ENCODE peak calls at places on chromosomes 16 and 17, in five cellular contexts. One of them, this sample, is unnamed.
A peak's percentile ranks its signal among the peaks of the same experiment; 100 is the strongest.

GRCh38 chr17:4584125-4584834 is at the start of gene SMTNL2:
- DNase-seq in neuronal stem cell: no peak
- DNase-seq in mesenchymal stem cell: no peak
- DNase-seq in trophoblast cell: peak; percentile 15
- DNase-seq in H1: no peak
- DNase-seq in this sample: peak; percentile 68

GRCh38 chr16:85963746-85964370 is 64.9 kb downstream of the IRF8 start:
- DNase-seq in trophoblast cell: no peak
- DNase-seq in mesenchymal stem cell: peak; percentile 71
- DNase-seq in H1: no peak
- DNase-seq in neuronal stem cell: no peak
- DNase-seq in this sample: no peak

GRCh38 chr17:80086081-80086480 is 15.3 kb upstream of the GAA start:
- DNase-seq in neuronal stem cell: no peak
- DNase-seq in mesenchymal stem cell: no peak
- DNase-seq in H1: no peak
- DNase-seq in trophoblast cell: no peak
- DNase-seq in this sample: no peak

GRCh38 chr17:58917228-58917627 is 161.6 kb downstream of the PPM1E start:
- DNase-seq in trophoblast cell: no peak
- DNase-seq in neuronal stem cell: no peak
- DNase-seq in mesenchymal stem cell: no peak
- DNase-seq in H1: no peak
- DNase-seq in this sample: no peak

GRCh38 chr17:83179378-83179777 is 100.0 kb downstream of the METRNL start:
- DNase-seq in H1: no peak
- DNase-seq in mesenchymal stem cell: no peak
- DNase-seq in neuronal stem cell: no peak
- DNase-seq in trophoblast cell: no peak
- DNase-seq in this sample: no peak

GRCh38 chr17:38441429-38442061 is 13.3 kb downstream of the ARHGAP23 start:
- DNase-seq in H1: no peak
- DNase-seq in neuronal stem cell: no peak
- DNase-seq in mesenchymal stem cell: no peak
- DNase-seq in trophoblast cell: no peak
- DNase-seq in this sample: no peak

GRCh38 chr16:1326380-1326779 is 7.1 kb upstream of the BAIAP3 start:
- DNase-seq in neuronal stem cell: no peak
- DNase-seq in trophoblast cell: no peak
- DNase-seq in H1: no peak
- DNase-seq in mesenchymal stem cell: no peak
- DNase-seq in this sample: no peak

GRCh38 chr16:10156111-10156510 is 26.1 kb downstream of the GRIN2A start:
- DNase-seq in neuronal stem cell: no peak
- DNase-seq in trophoblast cell: no peak
- DNase-seq in H1: no peak
- DNase-seq in mesenchymal stem cell: no peak
- DNase-seq in this sample: no peak

GRCh38 chr16:1351215-1351581 is 480 bp downstream of the TSR3 start:
- DNase-seq in trophoblast cell: no peak
- DNase-seq in neuronal stem cell: no peak
- DNase-seq in H1: peak; percentile 61
- DNase-seq in mesenchymal stem cell: no peak
- DNase-seq in this sample: no peak

GRCh38 chr17:42853597-42853967 is 2.6 kb downstream of the AOC3 start:
- DNase-seq in mesenchymal stem cell: no peak
- DNase-seq in H1: no peak
- DNase-seq in trophoblast cell: no peak
- DNase-seq in neuronal stem cell: no peak
- DNase-seq in this sample: no peak

GRCh38 chr17:64001763-64002529 is 3.8 kb downstream of the PRR29 start:
- DNase-seq in trophoblast cell: no peak
- DNase-seq in neuronal stem cell: no peak
- DNase-seq in mesenchymal stem cell: peak; percentile 19
- DNase-seq in H1: no peak
- DNase-seq in this sample: peak; percentile 33

GRCh38 chr17:51275381-51275780 is 15.0 kb downstream of the UTP18 start:
- DNase-seq in neuronal stem cell: no peak
- DNase-seq in H1: no peak
- DNase-seq in trophoblast cell: peak; percentile 59
- DNase-seq in mesenchymal stem cell: no peak
- DNase-seq in this sample: no peak

GRCh38 chr17:67628580-67629013 is 89.1 kb upstream of the NOL11 start:
- DNase-seq in mesenchymal stem cell: peak; percentile 11
- DNase-seq in trophoblast cell: no peak
- DNase-seq in H1: peak; percentile 62
- DNase-seq in neuronal stem cell: no peak
- DNase-seq in this sample: peak; percentile 78

GRCh38 chr17:2171725-2172446 is 117.0 kb downstream of the HIC1 start:
- DNase-seq in neuronal stem cell: no peak
- DNase-seq in mesenchymal stem cell: peak; percentile 99
- DNase-seq in H1: no peak
- DNase-seq in trophoblast cell: no peak
- DNase-seq in this sample: no peak

GRCh38 chr17:45092932-45093430 is 31.9 kb downstream of the NMT1 start:
- DNase-seq in mesenchymal stem cell: peak; percentile 99
- DNase-seq in H1: no peak
- DNase-seq in neuronal stem cell: no peak
- DNase-seq in trophoblast cell: peak; percentile 86
- DNase-seq in this sample: no peak

GRCh38 chr16:15507299-15507958 is 73.0 kb downstream of the BMERB1 start:
- DNase-seq in H1: no peak
- DNase-seq in trophoblast cell: no peak
- DNase-seq in neuronal stem cell: no peak
- DNase-seq in mesenchymal stem cell: peak; percentile 82
- DNase-seq in this sample: no peak

GRCh38 chr16:77592021-77592420 is 130.3 kb upstream of the NUDT7 start:
- DNase-seq in neuronal stem cell: no peak
- DNase-seq in H1: no peak
- DNase-seq in mesenchymal stem cell: no peak
- DNase-seq in trophoblast cell: no peak
- DNase-seq in this sample: no peak

GRCh38 chr17:81387235-81388060 is 7.8 kb upstream of the BAHCC1 start:
- DNase-seq in H1: no peak
- DNase-seq in mesenchymal stem cell: peak; percentile 92
- DNase-seq in neuronal stem cell: no peak
- DNase-seq in trophoblast cell: peak; percentile 44
- DNase-seq in this sample: no peak

GRCh38 chr16:14667347-14668266 is 26.5 kb downstream of the PLA2G10 start:
- DNase-seq in trophoblast cell: no peak
- DNase-seq in H1: no peak
- DNase-seq in neuronal stem cell: no peak
- DNase-seq in mesenchymal stem cell: no peak
- DNase-seq in this sample: no peak

GRCh38 chr16:79997257-79997656 is 396.7 kb upstream of the MAF start:
- DNase-seq in trophoblast cell: peak; percentile 39
- DNase-seq in H1: peak; percentile 60
- DNase-seq in mesenchymal stem cell: peak; percentile 15
- DNase-seq in neuronal stem cell: no peak
- DNase-seq in this sample: peak; percentile 37

GRCh38 chr17:33225509-33225908 is 67.6 kb downstream of the ASIC2 start:
- DNase-seq in mesenchymal stem cell: no peak
- DNase-seq in H1: no peak
- DNase-seq in neuronal stem cell: no peak
- DNase-seq in trophoblast cell: no peak
- DNase-seq in this sample: no peak

GRCh38 chr17:78780852-78781338 is 1.2 kb downstream of the CYTH1 start:
- DNase-seq in trophoblast cell: no peak
- DNase-seq in neuronal stem cell: no peak
- DNase-seq in mesenchymal stem cell: no peak
- DNase-seq in H1: no peak
- DNase-seq in this sample: no peak

GRCh38 chr16:48300391-48300856 is 53.1 kb upstream of the ABCC11 start:
- DNase-seq in neuronal stem cell: no peak
- DNase-seq in trophoblast cell: no peak
- DNase-seq in H1: no peak
- DNase-seq in mesenchymal stem cell: peak; percentile 80
- DNase-seq in this sample: no peak

GRCh38 chr17:81960130-81960958 is 643 bp downstream of the NOTUM start:
- DNase-seq in trophoblast cell: peak; percentile 53
- DNase-seq in mesenchymal stem cell: no peak
- DNase-seq in H1: peak; percentile 68
- DNase-seq in neuronal stem cell: no peak
- DNase-seq in this sample: peak; percentile 69

GRCh38 chr16:57532251-57532625 is 4.1 kb downstream of the CCDC102A start:
- DNase-seq in trophoblast cell: no peak
- DNase-seq in H1: peak; percentile 43
- DNase-seq in mesenchymal stem cell: no peak
- DNase-seq in neuronal stem cell: no peak
- DNase-seq in this sample: no peak

GRCh38 chr17:81398170-81398854 is 3.1 kb downstream of the BAHCC1 start:
- DNase-seq in mesenchymal stem cell: peak; percentile 70
- DNase-seq in trophoblast cell: no peak
- DNase-seq in neuronal stem cell: no peak
- DNase-seq in H1: no peak
- DNase-seq in this sample: peak; percentile 74

GRCh38 chr17:49952912-49953497 is 16.0 kb upstream of the DLX4 start:
- DNase-seq in H1: no peak
- DNase-seq in mesenchymal stem cell: no peak
- DNase-seq in trophoblast cell: no peak
- DNase-seq in neuronal stem cell: no peak
- DNase-seq in this sample: no peak

GRCh38 chr17:11739848-11740247 is 141.6 kb downstream of the DNAH9 start:
- DNase-seq in trophoblast cell: no peak
- DNase-seq in mesenchymal stem cell: no peak
- DNase-seq in neuronal stem cell: no peak
- DNase-seq in H1: no peak
- DNase-seq in this sample: no peak
- H2BK12ac ChIP-seq in trophoblast cell: no peak overlapping the region
- H2BK12ac ChIP-seq in mesenchymal stem cell: no peak overlapping the region
- H2BK12ac ChIP-seq in neuronal stem cell: no peak overlapping the region
- H2BK12ac ChIP-seq in H1: no peak overlapping the region
- H2BK12ac ChIP-seq in this sample: no peak overlapping the region

GRCh38 chr16:67209565-67209964 is 10.6 kb downstream of the ELMO3 start:
- DNase-seq in H1: no peak
- DNase-seq in neuronal stem cell: no peak
- DNase-seq in mesenchymal stem cell: no peak
- DNase-seq in trophoblast cell: no peak
- DNase-seq in this sample: no peak
- H4K8ac ChIP-seq in H1: no peak overlapping the region
- H4K8ac ChIP-seq in neuronal stem cell: peak overlapping the region; percentile 19
- H4K8ac ChIP-seq in mesenchymal stem cell: no peak overlapping the region
- H4K8ac ChIP-seq in trophoblast cell: no peak overlapping the region
- H4K8ac ChIP-seq in this sample: no peak overlapping the region

GRCh38 chr17:27984816-27985215 is 57.7 kb upstream of the NLK start:
- DNase-seq in neuronal stem cell: no peak
- DNase-seq in H1: no peak
- DNase-seq in mesenchymal stem cell: no peak
- DNase-seq in trophoblast cell: peak; percentile 14
- DNase-seq in this sample: no peak
- H2AFZ ChIP-seq in neuronal stem cell: no peak overlapping the region
- H2AFZ ChIP-seq in H1: no peak overlapping the region
- H2AFZ ChIP-seq in mesenchymal stem cell: no peak overlapping the region
- H2AFZ ChIP-seq in trophoblast cell: no peak overlapping the region
- H2AFZ ChIP-seq in this sample: no peak overlapping the region

GRCh38 chr16:11462861-11463260 is 117.6 kb downstream of the RMI2 start:
- DNase-seq in H1: no peak
- DNase-seq in neuronal stem cell: no peak
- DNase-seq in mesenchymal stem cell: no peak
- DNase-seq in trophoblast cell: no peak
- DNase-seq in this sample: no peak
- H2BK12ac ChIP-seq in H1: no peak overlapping the region
- H2BK12ac ChIP-seq in neuronal stem cell: no peak overlapping the region
- H2BK12ac ChIP-seq in mesenchymal stem cell: no peak overlapping the region
- H2BK12ac ChIP-seq in trophoblast cell: no peak overlapping the region
- H2BK12ac ChIP-seq in this sample: no peak overlapping the region

GRCh38 chr17:75634754-75635609 is 1.7 kb downstream of the SMIM5 start:
- DNase-seq in H1: peak; percentile 43
- DNase-seq in neuronal stem cell: no peak
- DNase-seq in trophoblast cell: no peak
- DNase-seq in mesenchymal stem cell: no peak
- DNase-seq in this sample: no peak
- H4K8ac ChIP-seq in H1: no peak overlapping the region
- H4K8ac ChIP-seq in neuronal stem cell: no peak overlapping the region
- H4K8ac ChIP-seq in trophoblast cell: no peak overlapping the region
- H4K8ac ChIP-seq in mesenchymal stem cell: no peak overlapping the region
- H4K8ac ChIP-seq in this sample: no peak overlapping the region

DNA sequence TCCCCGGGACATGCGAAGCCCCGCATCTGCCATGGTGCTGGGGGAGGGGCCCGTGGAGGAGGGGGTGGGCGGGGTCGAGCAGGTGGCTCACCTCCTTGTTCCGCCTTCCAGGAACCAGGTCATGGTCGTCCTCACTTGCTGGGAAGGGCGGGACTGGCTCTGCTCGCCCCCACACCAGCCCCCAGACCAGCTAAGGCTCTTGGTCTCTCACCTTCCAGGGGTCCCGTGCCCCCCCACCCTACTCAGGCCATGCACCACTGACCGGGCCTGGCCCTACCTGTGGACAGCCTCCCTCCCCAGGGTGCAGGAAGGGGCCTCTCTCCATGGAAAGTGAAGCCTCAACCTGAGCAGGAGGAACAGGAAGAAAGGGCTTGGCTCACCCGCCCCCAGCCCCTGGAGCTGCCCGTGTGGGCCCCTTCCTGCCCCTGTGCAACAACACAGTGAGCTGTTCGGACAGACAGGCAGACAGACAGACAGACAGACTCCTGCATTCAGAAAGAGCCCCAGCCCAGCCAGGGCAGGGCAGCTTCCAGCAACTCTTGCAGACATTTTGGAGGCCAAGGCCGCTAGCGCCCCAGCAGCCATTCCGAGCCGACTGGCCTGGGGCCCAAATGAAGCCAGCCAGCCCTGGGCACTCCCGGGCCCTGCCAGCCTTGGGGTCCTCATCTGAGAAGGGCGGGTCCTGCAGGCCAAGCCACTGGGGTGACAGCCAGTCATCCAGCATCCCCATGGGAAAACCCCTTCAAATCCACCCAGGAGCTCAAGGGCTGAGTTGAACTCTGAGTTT is 8.1 kb upstream of the KREMEN2 start:
- DNase-seq in trophoblast cell: no peak
- DNase-seq in neuronal stem cell: no peak
- DNase-seq in H1: no peak
- DNase-seq in mesenchymal stem cell: no peak
- DNase-seq in this sample: peak; percentile 50
- H2AFZ ChIP-seq in trophoblast cell: no peak overlapping the region
- H2AFZ ChIP-seq in neuronal stem cell: peak overlapping the region; percentile 72
- H2AFZ ChIP-seq in H1: no peak overlapping the region
- H2AFZ ChIP-seq in mesenchymal stem cell: no peak overlapping the region
- H2AFZ ChIP-seq in this sample: no peak overlapping the region

DNA sequence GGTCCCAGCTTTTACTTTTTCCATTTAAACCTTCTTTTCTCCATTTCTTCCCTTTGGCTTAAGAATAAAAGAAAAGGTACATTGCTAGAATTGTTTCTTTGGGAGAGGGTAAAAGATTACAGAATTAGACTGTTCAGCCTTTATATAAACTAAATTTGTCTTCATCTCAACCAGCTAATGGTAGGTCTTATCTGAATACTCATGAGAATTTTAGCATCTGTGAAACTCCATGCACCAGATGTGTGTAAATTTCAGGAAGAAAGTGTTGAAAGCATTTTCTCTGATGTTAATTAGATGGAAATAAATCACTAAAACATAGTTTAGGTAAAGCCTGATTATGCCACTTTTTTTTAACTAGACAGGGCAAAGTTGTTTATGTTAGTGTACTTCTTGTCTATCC is 24.9 kb downstream of the NQO1 start:
- DNase-seq in mesenchymal stem cell: no peak
- DNase-seq in H1: no peak
- DNase-seq in trophoblast cell: no peak
- DNase-seq in neuronal stem cell: no peak
- DNase-seq in this sample: no peak
- H2BK12ac ChIP-seq in mesenchymal stem cell: no peak overlapping the region
- H2BK12ac ChIP-seq in H1: no peak overlapping the region
- H2BK12ac ChIP-seq in trophoblast cell: no peak overlapping the region
- H2BK12ac ChIP-seq in neuronal stem cell: no peak overlapping the region
- H2BK12ac ChIP-seq in this sample: no peak overlapping the region